ENCODE peak calls at places on chromosome 9, in four cellular contexts. Q, Z, O and D are unnamed samples.

GRCh38 chr9:35834260-35835215 is 5.5 kb downstream of the TMEM8B start:
- DNase-seq in Q (no peak), Z (no peak), O (no peak), D (no peak)

GRCh38 chr9:61665330-61665751 is 475.5 kb downstream of the SPATA31A7 start:
- DNase-seq in Q (no peak), Z (no peak), O (no peak), D (no peak)

GRCh38 chr9:75891277-75892167 is 1.0 kb downstream of the PCSK5 start:
- DNase-seq in Q (peak), Z (peak), O (peak), D (no peak)

GRCh38 chr9:134662143-134662876 is 20.7 kb downstream of the COL5A1 start:
- DNase-seq in Q (no peak), Z (no peak), O (no peak), D (no peak)

GRCh38 chr9:115689331-115689730 is 464.3 kb upstream of the PAPPA start:
- DNase-seq in Q (no peak), Z (no peak), O (no peak), D (no peak)

GRCh38 chr9:18728642-18729041 is 254.7 kb downstream of the ADAMTSL1 start:
- DNase-seq in Q (no peak), Z (no peak), O (no peak), D (no peak)

GRCh38 chr9:11312976-11313375 is 700.2 kb upstream of the PTPRD start:
- DNase-seq in Q (peak), Z (no peak), O (no peak), D (no peak)

GRCh38 chr9:114156311-114156657 is 947 bp downstream of the COL27A1 start:
- DNase-seq in Q (no peak), Z (no peak), O (peak), D (peak)

GRCh38 chr9:119368681-119369581 is at the start of gene BRINP1:
- DNase-seq in Q (peak), Z (peak), O (no peak), D (peak)

GRCh38 chr9:130254753-130255637 is 10.6 kb upstream of the HMCN2 start:
- DNase-seq in Q (no peak), Z (no peak), O (no peak), D (no peak)

GRCh38 chr9:116405321-116405720 is 251.7 kb downstream of the PAPPA start:
- DNase-seq in Q (no peak), Z (no peak), O (no peak), D (peak)

GRCh38 chr9:97703437-97704326 is 6.5 kb upstream of the XPA start:
- DNase-seq in Q (no peak), Z (peak), O (no peak), D (peak)